ENCODE peak calls at places on chromosomes 4 and X, in eight cellular contexts. H is heart left ventricle; O is lung; L is neuronal stem cell; T is CD4-positive, CD25-positive, alpha-beta regulatory T cell; U is tibial nerve; F is SK-N-SH; Q is HepG2. G is an unnamed sample.

GRCh38 chrX:47608130-47608810 is 11.4 kb downstream of the SYN1 start:
- DNase-seq in Q (no peak), L (no peak), F (no peak), O (no peak), H (no peak), U (no peak), T (no peak), G (no peak)

GRCh38 chrX:102746134-102746584 is 25.6 kb downstream of the GPRASP3 start:
- DNase-seq in L (no peak), H (peak; percentile 23), O (no peak), Q (no peak), T (no peak), F (peak; percentile 62), U (no peak), G (peak; percentile 5)

GRCh38 chr4:4868506-4869379 is 9.3 kb downstream of the MSX1 start:
- DNase-seq in L (no peak), O (no peak), F (no peak), U (no peak), Q (no peak), H (no peak), T (no peak), G (no peak)

GRCh38 chr4:105637409-105638258 is 70.9 kb downstream of the INTS12 start:
- DNase-seq in Q (peak; percentile 4), T (no peak), F (peak; percentile 4), H (peak; percentile 61), O (peak; percentile 82), L (no peak), U (peak; percentile 81), G (no peak)

GRCh38 chr4:37317104-37317643 is 72.6 kb downstream of the NWD2 start:
- DNase-seq in Q (no peak), U (no peak), F (no peak), T (no peak), O (no peak), H (no peak), L (no peak), G (no peak)

GRCh38 chr4:93748380-93748779 is 80.2 kb upstream of the ATOH1 start:
- DNase-seq in T (no peak), F (no peak), O (no peak), L (no peak), U (no peak), H (no peak), Q (no peak), G (no peak)

GRCh38 chr4:109574443-109574850 is 14.4 kb downstream of the MCUB start:
- DNase-seq in H (no peak), U (no peak), Q (peak; percentile 42), L (no peak), O (no peak), F (no peak), T (peak; percentile 42), G (no peak)

GRCh38 chrX:48465336-48465933 is 4.6 kb downstream of the SLC38A5 start:
- DNase-seq in Q (no peak), F (peak; percentile 39), L (no peak), T (no peak), O (no peak), U (no peak), H (no peak), G (no peak)

GRCh38 chr4:2936773-2937145 is 26.4 kb downstream of the NOP14 start:
- DNase-seq in F (no peak), H (no peak), L (no peak), O (no peak), T (no peak), Q (no peak), U (no peak), G (no peak)

GRCh38 chrX:39731735-39732134 is 366.0 kb downstream of the BCOR start:
- DNase-seq in O (no peak), F (no peak), Q (no peak), U (no peak), L (no peak), H (no peak), T (no peak), G (no peak)

GRCh38 chr4:1614854-1615595 is 69.1 kb downstream of the FAM53A start:
- DNase-seq in L (no peak), Q (no peak), O (no peak), U (no peak), F (no peak), H (no peak), T (peak; percentile 24), G (peak; percentile 20)

GRCh38 chr4:145618210-145618911 is 824 bp upstream of the MMAA start:
- DNase-seq in O (no peak), Q (no peak), H (peak; percentile 13), T (no peak), U (peak; percentile 9), F (peak; percentile 29), L (no peak), G (no peak)

GRCh38 chr4:184409911-184410692 is 64.2 kb downstream of the IRF2 start:
- DNase-seq in O (no peak), H (no peak), T (no peak), Q (no peak), F (no peak), U (no peak), L (no peak), G (peak; percentile 36)

GRCh38 chr4:5710962-5711478 is at the start of gene EVC:
- DNase-seq in F (peak; percentile 90), L (peak; percentile 58), Q (peak; percentile 54), H (peak; percentile 83), U (peak; percentile 67), O (peak; percentile 83), T (no peak), G (no peak)

GRCh38 chr4:107900067-107900466 is 31.3 kb upstream of the CYP2U1 start:
- DNase-seq in U (no peak), O (no peak), H (no peak), T (no peak), Q (no peak), L (no peak), F (no peak), G (no peak)

GRCh38 chrX:139058831-139059495 is 347.4 kb upstream of the FGF13 start:
- DNase-seq in H (no peak), T (no peak), Q (no peak), F (no peak), L (no peak), O (no peak), U (no peak), G (no peak)

GRCh38 chrX:119502727-119503483 is 34.7 kb downstream of the SLC25A5 start:
- DNase-seq in Q (peak; percentile 65), U (no peak), F (no peak), O (peak; percentile 72), T (peak; percentile 53), L (no peak), H (no peak), G (no peak)

GRCh38 chr4:3361896-3362295 is 69.1 kb downstream of the RGS12 start:
- DNase-seq in L (no peak), H (no peak), Q (no peak), F (no peak), U (no peak), O (peak; percentile 26), T (no peak), G (no peak)

GRCh38 chr4:139822391-139822790 is 156.8 kb downstream of the MGST2 start:
- DNase-seq in H (no peak), L (no peak), F (no peak), O (no peak), T (no peak), U (no peak), Q (no peak), G (no peak)

GRCh38 chrX:18995216-18995615 is 11.3 kb upstream of the PHKA2 start:
- DNase-seq in Q (peak; percentile 47), F (no peak), T (no peak), U (no peak), L (no peak), H (no peak), O (no peak), G (no peak)

GRCh38 chr4:80266267-80266901 is at the start of gene FGF5:
- DNase-seq in Q (no peak), T (no peak), L (peak; percentile 38), O (no peak), H (peak; percentile 32), F (peak; percentile 83), U (peak; percentile 9), G (no peak)

GRCh38 chr4:38163216-38164006 is 203.2 kb downstream of the PTTG2 start:
- DNase-seq in U (no peak), L (no peak), T (no peak), H (no peak), F (no peak), Q (no peak), O (no peak), G (no peak)

GRCh38 chrX:120512627-120513026 is 43.5 kb upstream of the LAMP2 start:
- DNase-seq in Q (peak; percentile 64), T (no peak), H (no peak), U (no peak), F (no peak), O (no peak), L (no peak), G (no peak)

GRCh38 chr4:160887668-160888067 is 1276.1 kb downstream of the FSTL5 start:
- DNase-seq in H (no peak), F (no peak), U (no peak), L (no peak), T (no peak), O (no peak), Q (no peak), G (no peak)

GRCh38 chr4:76738081-76738931 is 159.6 kb downstream of the SOWAHB start:
- DNase-seq in Q (no peak), F (no peak), L (no peak), O (no peak), T (no peak), H (peak; percentile 29), U (no peak), G (no peak)
- H3K27ac ChIP-seq in Q (no peak overlapping the region), F (peak overlapping the region; percentile 88), L (no peak overlapping the region), O (peak overlapping the region; percentile 84), T (no peak overlapping the region), H (peak overlapping the region; percentile 64), U (peak overlapping the region; percentile 61), G (no peak overlapping the region)

GRCh38 chr4:86942185-86942666 is 7.4 kb downstream of the AFF1 start:
- DNase-seq in T (no peak), Q (peak; percentile 62), F (no peak), H (no peak), L (no peak), O (no peak), U (no peak), G (no peak)
- H3K4me1 ChIP-seq in T (peaks cover 46% of the 10 kb centered on the region), Q (peaks cover 92% of the 10 kb centered on the region), F (no peaks in the 10 kb centered on the region), H (peaks cover 18% of the 10 kb centered on the region), L (no peaks in the 10 kb centered on the region), O (peaks cover 12% of the 10 kb centered on the region), U (peaks cover 37% of the 10 kb centered on the region), G (peaks cover 49% of the 10 kb centered on the region)

DNA sequence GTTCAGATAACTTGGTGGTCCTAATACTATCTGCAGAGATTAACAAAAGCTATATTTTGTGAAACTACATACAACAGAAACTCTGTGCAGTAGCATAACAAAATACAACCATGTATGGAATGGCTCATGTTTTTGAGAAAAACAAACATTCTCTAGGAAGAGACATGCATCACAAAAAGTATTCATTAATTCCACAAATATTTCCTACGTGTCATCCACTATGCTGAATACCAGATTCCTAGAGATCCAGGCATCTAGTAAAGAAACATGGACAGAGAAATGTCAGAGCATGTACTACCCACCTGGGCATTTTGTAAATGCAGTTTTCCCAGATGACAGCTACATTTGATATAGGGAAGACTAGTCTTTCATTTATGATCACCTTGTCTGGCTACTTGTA is 248.1 kb downstream of the OPHN1 start:
- DNase-seq in O (no peak), H (no peak), L (no peak), T (no peak), F (no peak), U (no peak), Q (no peak), G (no peak)
- H3K27ac ChIP-seq in O (no peak overlapping the region), H (no peak overlapping the region), L (no peak overlapping the region), T (no peak overlapping the region), F (no peak overlapping the region), U (no peak overlapping the region), Q (no peak overlapping the region), G (no peak overlapping the region)

GRCh38 chrX:634306-634958 is 3.8 kb downstream of the SHOX start:
- DNase-seq in U (no peak), T (no peak), O (no peak), H (no peak), F (no peak), Q (no peak), L (no peak), G (no peak)
- H3K4me1 ChIP-seq in U (no peaks in the 10 kb centered on the region), T (no peaks in the 10 kb centered on the region), O (peaks cover 2% of the 10 kb centered on the region), H (no peaks in the 10 kb centered on the region), F (no peaks in the 10 kb centered on the region), Q (no peaks in the 10 kb centered on the region), L (no peaks in the 10 kb centered on the region), G (no peaks in the 10 kb centered on the region)

G was measured in CD8-positive, alpha-beta memory T cell.